ENCODE peak calls at places on chromosomes 11 and 22, in ten cellular contexts. Q is GM23338, T is lower lobe of right lung, I is kidney, X is Panc1, K is upper lobe of right lung, Z is Peyer's patch, W is A673, A is colonic mucosa, L is heart left ventricle. F is an unnamed sample. For H3K4me1, the result is how much of the 10 kb centered on the place peaks cover.

GRCh38 chr11:128830290-128830813 is 36.7 kb downstream of the KCNJ1 start:
- DNase-seq in W (no peak), Q (no peak), X (no peak), T (no peak), L (no peak), Z (no peak), I (no peak), K (no peak), A (no peak), F (no peak)

GRCh38 chr11:15062631-15063030 is 10.8 kb upstream of the CALCB start:
- DNase-seq in Q (no peak), A (no peak), I (no peak), X (no peak), K (no peak), T (no peak), L (no peak), Z (no peak), W (no peak), F (no peak)

GRCh38 chr11:8060801-8061554 is 20.0 kb upstream of the TUB start:
- DNase-seq in I (no peak), T (no peak), L (no peak), W (no peak), Z (no peak), Q (no peak), K (no peak), X (no peak), A (no peak), F (no peak)

GRCh38 chr11:45336136-45336535 is 50.0 kb upstream of the SYT13 start:
- DNase-seq in Q (no peak), Z (no peak), I (no peak), W (no peak), X (no peak), T (no peak), A (no peak), K (no peak), L (no peak), F (no peak)

GRCh38 chr11:86800956-86801264 is 568 bp downstream of the PRSS23 start:
- DNase-seq in A (no peak), X (no peak), Q (no peak), I (no peak), L (no peak), K (no peak), W (no peak), Z (no peak), T (no peak), F (no peak)

GRCh38 chr22:49015459-49015858 is 812.2 kb downstream of the BRD1 start:
- DNase-seq in K (peak), Q (no peak), X (no peak), T (no peak), W (no peak), Z (no peak), L (no peak), A (no peak), I (peak), F (no peak)

GRCh38 chr11:48148749-48149148 is 67.9 kb upstream of the OR4B1 start:
- DNase-seq in L (no peak), T (no peak), Z (no peak), Q (no peak), A (no peak), I (no peak), X (no peak), W (no peak), K (no peak), F (no peak)

GRCh38 chr11:12625438-12626071 is 48.7 kb upstream of the TEAD1 start:
- DNase-seq in L (no peak), Q (no peak), Z (no peak), K (no peak), A (no peak), T (no peak), X (no peak), I (no peak), W (peak), F (no peak)

GRCh38 chr11:94877446-94878200 is 95.7 kb downstream of the CWC15 start:
- DNase-seq in L (no peak), A (no peak), K (no peak), X (no peak), T (no peak), Z (no peak), W (no peak), Q (no peak), I (no peak), F (no peak)

GRCh38 chr11:72573380-72573949 is 100.8 kb downstream of the PDE2A start:
- DNase-seq in X (no peak), L (no peak), Z (peak), I (no peak), A (no peak), W (peak), T (no peak), K (peak), Q (peak), F (no peak)

GRCh38 chr22:25359601-25360261 is 140.3 kb downstream of the CRYBB2 start:
- DNase-seq in W (no peak), K (peak), X (no peak), A (no peak), Z (peak), Q (no peak), I (peak), T (no peak), L (no peak), F (peak)

GRCh38 chr11:69393178-69393832 is 88.2 kb upstream of the LINC01488 start:
- DNase-seq in Q (no peak), K (no peak), A (no peak), X (no peak), L (no peak), I (peak), T (no peak), Z (no peak), W (no peak), F (no peak)

GRCh38 chr11:61298663-61299244 is 3.6 kb upstream of the VWCE start:
- DNase-seq in Q (no peak), K (no peak), T (no peak), Z (no peak), L (no peak), I (peak), A (no peak), X (no peak), W (no peak), F (no peak)

GRCh38 chr11:35214792-35215193 is 75.8 kb downstream of the CD44 start:
- DNase-seq in A (no peak), X (peak), Z (no peak), L (no peak), K (no peak), W (peak), T (no peak), Q (peak), I (no peak), F (no peak)

GRCh38 chr11:46278387-46279173 is 1.1 kb downstream of the CREB3L1 start:
- DNase-seq in X (no peak), K (peak), L (peak), I (peak), Q (peak), T (peak), A (peak), W (peak), Z (peak), F (no peak)

GRCh38 chr22:39727541-39727940 is 157.0 kb downstream of the CACNA1I start:
- DNase-seq in I (no peak), Q (no peak), X (no peak), A (no peak), K (peak), T (no peak), W (no peak), Z (peak), L (no peak), F (no peak)

GRCh38 chr22:48567213-48567975 is 1260.3 kb downstream of the BRD1 start:
- DNase-seq in X (no peak), T (peak), Z (no peak), Q (no peak), A (no peak), K (no peak), L (no peak), I (peak), W (peak), F (no peak)

GRCh38 chr22:38016182-38017078 is 32.1 kb upstream of the SOX10 start:
- DNase-seq in L (no peak), Z (no peak), I (no peak), A (peak), W (peak), X (no peak), K (no peak), Q (peak), T (no peak), F (no peak)

GRCh38 chr11:120057595-120058581 is 80.0 kb downstream of the TRIM29 start:
- DNase-seq in X (no peak), K (no peak), I (no peak), Q (peak), L (no peak), W (no peak), Z (peak), A (peak), T (no peak), F (no peak)

GRCh38 chr11:375065-376025 is 6.0 kb downstream of the B4GALNT4 start:
- DNase-seq in Q (no peak), L (no peak), T (no peak), I (no peak), W (no peak), Z (no peak), K (no peak), A (no peak), X (no peak), F (no peak)

GRCh38 chr11:121595717-121596156 is 143.0 kb upstream of the SORL1-AS1 start:
- DNase-seq in L (no peak), A (no peak), W (peak), K (peak), T (peak), X (peak), Q (no peak), Z (no peak), I (no peak), F (no peak)

GRCh38 chr11:118705111-118705741 is 25.8 kb upstream of the TREH start:
- DNase-seq in X (no peak), L (no peak), A (no peak), I (no peak), T (peak), Z (peak), K (no peak), W (no peak), Q (no peak), F (peak)

GRCh38 chr11:45225277-45225676 is 60.9 kb downstream of the SYT13 start:
- DNase-seq in K (no peak), A (no peak), T (no peak), Z (no peak), L (no peak), I (no peak), W (no peak), Q (no peak), X (no peak), F (no peak)

GRCh38 chr22:38614331-38615122 is 41.7 kb downstream of the FAM227A start:
- DNase-seq in T (no peak), L (peak), X (no peak), A (no peak), Q (no peak), W (no peak), I (no peak), K (no peak), Z (no peak), F (no peak)

GRCh38 chr11:44860967-44861828 is 89.5 kb downstream of the TP53I11 start:
- DNase-seq in Q (peak), T (no peak), Z (no peak), L (no peak), W (no peak), I (peak), A (no peak), K (no peak), X (no peak), F (no peak)

GRCh38 chr11:103484545-103484944 is 375.3 kb downstream of the DYNC2H1 start:
- DNase-seq in Q (peak), A (no peak), I (no peak), X (no peak), Z (no peak), K (no peak), W (no peak), T (no peak), L (no peak), F (no peak)

GRCh38 chr22:46012881-46013281 is 35.9 kb upstream of the WNT7B start:
- DNase-seq in W (no peak), Z (peak), L (peak), K (peak), I (peak), X (no peak), A (no peak), T (peak), Q (no peak), F (no peak)

GRCh38 chr22:46011627-46012181 is 34.7 kb upstream of the WNT7B start:
- DNase-seq in K (peak), X (no peak), A (no peak), Z (no peak), W (no peak), I (peak), L (peak), Q (no peak), T (peak), F (no peak)

GRCh38 chr22:46010951-46011626 is 34.1 kb upstream of the WNT7B start:
- DNase-seq in W (no peak), Z (no peak), A (no peak), T (peak), L (peak), I (peak), X (no peak), K (peak), Q (no peak), F (no peak)

GRCh38 chr22:46012182-46012880 is 35.4 kb upstream of the WNT7B start:
- DNase-seq in Q (no peak), L (peak), T (peak), K (peak), I (peak), Z (peak), W (no peak), X (no peak), A (no peak), F (no peak)

GRCh38 chr22:46013460-46014416 is 36.8 kb upstream of the WNT7B start:
- DNase-seq in X (peak), Q (peak), A (peak), W (peak), L (peak), I (peak), K (peak), T (peak), Z (peak), F (peak)
- H3K4me1 ChIP-seq in X (under half), Q (under half), A (under half), W (under half), L (under half), I (under half), K (under half), T (under half), Z (under half), F (under half)

DNA sequence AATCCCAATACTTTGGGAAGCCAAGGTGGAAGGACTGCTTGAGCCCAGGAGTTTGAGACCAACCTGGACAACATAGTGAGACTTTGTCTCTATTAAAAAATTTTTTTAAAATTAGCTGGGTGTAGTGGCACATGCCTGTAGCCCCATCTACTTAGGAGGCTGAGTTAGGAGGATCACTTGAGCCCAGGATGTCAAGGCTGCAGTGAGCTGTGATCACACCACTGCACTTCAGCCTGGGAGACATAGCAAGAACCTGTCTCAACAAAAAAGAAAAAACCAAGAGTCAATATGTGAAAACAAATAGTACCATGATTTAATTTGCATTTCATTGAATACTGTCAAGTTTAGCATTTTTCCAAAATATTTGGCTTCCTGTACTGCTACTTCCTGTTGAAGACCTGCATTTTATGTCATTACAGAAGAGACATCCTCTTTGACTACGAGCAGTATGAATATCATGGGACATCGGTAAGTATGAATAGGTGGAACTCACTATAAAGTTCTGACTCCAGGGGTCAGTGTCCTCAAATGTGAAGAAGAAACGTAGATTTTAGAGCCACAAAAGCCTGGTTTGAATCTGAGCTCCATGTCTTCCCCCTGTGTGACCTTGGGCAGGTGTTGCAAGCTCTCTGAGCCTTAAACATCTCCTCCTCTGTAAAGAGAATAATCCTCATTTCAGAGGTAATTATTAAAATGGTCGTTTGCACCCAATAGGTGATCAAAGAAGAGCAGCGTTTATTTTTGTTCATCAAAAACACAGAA is 16.0 kb downstream of the CDC45 start:
- DNase-seq in K (no peak), T (no peak), Q (peak), I (no peak), W (no peak), L (no peak), Z (no peak), X (no peak), A (no peak), F (no peak)
- TF ChIP-seq CTCF in K (peak), T (peak), Q (peak), I (peak), W (no peak), L (no peak), Z (no peak), X (no peak), A (no peak), F (peak)

GRCh38 chr11:126152152-126152551 is 59.3 kb downstream of the RPUSD4 start:
- DNase-seq in K (no peak), T (no peak), W (no peak), A (no peak), I (no peak), Q (no peak), Z (no peak), L (no peak), X (no peak), F (no peak)

GRCh38 chr11:126152586-126152985 is 58.9 kb downstream of the RPUSD4 start:
- DNase-seq in W (no peak), K (no peak), Z (no peak), X (no peak), Q (no peak), L (no peak), T (no peak), A (no peak), I (no peak), F (no peak)

GRCh38 chr11:126155402-126156187 is 55.9 kb downstream of the RPUSD4 start:
- DNase-seq in X (no peak), Q (no peak), K (no peak), I (no peak), W (no peak), A (no peak), Z (no peak), L (no peak), T (no peak), F (no peak)

GRCh38 chr11:126153006-126153405 is 58.4 kb downstream of the RPUSD4 start:
- DNase-seq in X (no peak), L (no peak), Z (no peak), I (no peak), K (no peak), Q (no peak), A (no peak), T (no peak), W (no peak), F (no peak)

DNA sequence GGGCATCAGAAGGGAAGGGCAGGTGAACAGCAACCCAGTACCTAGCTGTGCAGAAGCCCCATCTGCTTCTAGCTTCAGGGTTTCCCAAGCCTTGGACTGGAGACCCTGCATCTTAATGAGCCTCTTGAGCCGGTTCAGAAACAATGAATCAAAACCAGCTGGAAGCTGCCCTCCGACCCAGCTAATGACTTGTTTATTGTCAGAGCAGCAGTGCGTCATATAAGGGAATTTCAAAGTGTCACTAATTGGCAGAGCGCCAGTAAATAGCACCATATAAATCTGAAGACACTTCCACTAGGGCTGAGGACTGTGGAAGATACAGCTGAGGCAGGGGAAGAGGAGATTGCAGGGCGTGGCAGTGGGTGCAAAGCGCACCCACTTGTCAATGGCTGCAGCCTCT is 57.5 kb downstream of the RPUSD4 start:
- DNase-seq in I (no peak), L (no peak), W (peak), K (no peak), Z (peak), A (no peak), X (no peak), T (no peak), Q (no peak), F (no peak)
- H3K4me1 ChIP-seq in I (under half), L (under half), W (under half), K (under half), Z (under half), A (under half), X (under half), T (under half), Q (under half), F (under half)

GRCh38 chr22:22394589-22394988 is 114.0 kb downstream of the ZNF280B start:
- DNase-seq in Z (peak), L (no peak), T (no peak), X (no peak), K (no peak), A (no peak), W (no peak), Q (no peak), I (no peak), F (no peak)
- TF ChIP-seq CTCF in Z (no peak), L (no peak), T (no peak), X (no peak), K (no peak), A (no peak), W (no peak), Q (no peak), I (no peak), F (no peak)

F was measured in gastrocnemius medialis.